ENCODE peak calls at places on chromosomes 13 and 19, in six cellular contexts. T is gastrocnemius medialis, G is upper lobe of left lung, R is esophagus squamous epithelium, Y is H54, J is lower leg skin. N is an unnamed sample.

GRCh38 chr19:51327066-51327985 is 14.6 kb downstream of the VSIG10L start:
- DNase-seq in T (no peak), G (peak; percentile 41), R (no peak), Y (no peak), J (no peak), N (no peak)

GRCh38 chr19:5936308-5936980 is 22.4 kb downstream of the CAPS start:
- DNase-seq in T (no peak), G (no peak), R (no peak), Y (no peak), J (no peak), N (no peak)

GRCh38 chr13:111114362-111115050 is 604 bp upstream of the ARHGEF7 start:
- DNase-seq in T (peak; percentile 56), G (no peak), R (no peak), Y (no peak), J (peak; percentile 93), N (no peak)

GRCh38 chr13:94416454-94417080 is 62.9 kb downstream of the DCT start:
- DNase-seq in T (no peak), G (peak; percentile 34), R (no peak), Y (peak; percentile 9), J (no peak), N (no peak)

GRCh38 chr19:7010722-7011593 is 10.3 kb downstream of the MBD3L2B start:
- DNase-seq in T (no peak), G (no peak), R (no peak), Y (no peak), J (no peak), N (no peak)

GRCh38 chr13:48859168-48860105 is 116.3 kb upstream of the FNDC3A start:
- DNase-seq in T (no peak), G (no peak), R (no peak), Y (no peak), J (no peak), N (no peak)

GRCh38 chr19:32416749-32417469 is 11.3 kb downstream of the DPY19L3 start:
- DNase-seq in T (no peak), G (no peak), R (no peak), Y (no peak), J (no peak), N (no peak)

GRCh38 chr13:28636677-28637317 is 22.1 kb upstream of the POMP start:
- DNase-seq in T (no peak), G (peak; percentile 77), R (peak; percentile 10), Y (peak; percentile 10), J (no peak), N (no peak)

GRCh38 chr13:19596960-19597361 is 35.6 kb upstream of the TPTE2 start:
- DNase-seq in T (no peak), G (no peak), R (no peak), Y (peak; percentile 58), J (peak; percentile 29), N (no peak)

GRCh38 chr13:23707674-23708073 is 137.5 kb downstream of the TNFRSF19 start:
- DNase-seq in T (no peak), G (no peak), R (no peak), Y (no peak), J (no peak), N (no peak)

GRCh38 chr13:103547914-103548313 is 481.7 kb upstream of the SLC10A2 start:
- DNase-seq in T (no peak), G (no peak), R (no peak), Y (no peak), J (no peak), N (no peak)

GRCh38 chr19:6044056-6044805 is 66.1 kb downstream of the RFX2 start:
- DNase-seq in T (no peak), G (no peak), R (no peak), Y (no peak), J (peak; percentile 57), N (no peak)

GRCh38 chr13:72985610-72986009 is 73.2 kb upstream of the KLF5 start:
- DNase-seq in T (no peak), G (no peak), R (no peak), Y (no peak), J (no peak), N (no peak)

GRCh38 chr19:49546825-49547565 is 19.2 kb downstream of the RCN3 start:
- DNase-seq in T (peak; percentile 62), G (peak; percentile 69), R (no peak), Y (peak; percentile 86), J (no peak), N (peak; percentile 52)

GRCh38 chr19:918481-919156 is 1.5 kb downstream of the KISS1R start:
- DNase-seq in T (no peak), G (no peak), R (no peak), Y (no peak), J (no peak), N (no peak)

GRCh38 chr13:114212096-114212495 is 22.6 kb upstream of the CDC16 start:
- DNase-seq in T (no peak), G (no peak), R (no peak), Y (peak; percentile 44), J (no peak), N (no peak)

GRCh38 chr13:108834193-108834592 is 204.8 kb downstream of the MYO16 start:
- DNase-seq in T (no peak), G (no peak), R (no peak), Y (no peak), J (no peak), N (no peak)

GRCh38 chr19:58096884-58097283 is 1.1 kb downstream of the ZSCAN18 start:
- DNase-seq in T (no peak), G (no peak), R (no peak), Y (no peak), J (no peak), N (no peak)

GRCh38 chr19:10742494-10742893 is 24.6 kb downstream of the DNM2 start:
- DNase-seq in T (no peak), G (no peak), R (no peak), Y (no peak), J (no peak), N (no peak)

GRCh38 chr19:10744222-10744847 is 26.5 kb downstream of the DNM2 start:
- DNase-seq in T (no peak), G (no peak), R (no peak), Y (no peak), J (no peak), N (no peak)

GRCh38 chr19:10747271-10747670 is 29.4 kb downstream of the DNM2 start:
- DNase-seq in T (peak; percentile 64), G (peak; percentile 59), R (no peak), Y (no peak), J (no peak), N (no peak)

GRCh38 chr19:10747674-10748073 is 29.8 kb downstream of the DNM2 start:
- DNase-seq in T (no peak), G (no peak), R (no peak), Y (no peak), J (no peak), N (no peak)

GRCh38 chr19:10744848-10745293 is 27.0 kb downstream of the DNM2 start:
- DNase-seq in T (no peak), G (no peak), R (no peak), Y (no peak), J (no peak), N (no peak)
- TF ChIP-seq POLR2A in T (no peak), G (no peak), R (no peak), Y (no peak), J (no peak), N (no peak)

GRCh38 chr13:57224414-57224813 is 57.4 kb downstream of the PRR20E start:
- DNase-seq in T (no peak), G (no peak), R (no peak), Y (no peak), J (no peak), N (no peak)
- TF ChIP-seq POLR2A in T (no peak), G (no peak), R (no peak), Y (no peak), J (no peak), N (no peak)

GRCh38 chr19:31344403-31344802 is 4.8 kb downstream of the TSHZ3 start:
- DNase-seq in T (no peak), G (no peak), R (no peak), Y (no peak), J (no peak), N (no peak)
- TF ChIP-seq POLR2A in T (no peak), G (no peak), R (no peak), Y (no peak), J (no peak), N (no peak)

GRCh38 chr13:30186644-30187431 is 120.5 kb downstream of the KATNAL1 start:
- DNase-seq in T (no peak), G (no peak), R (no peak), Y (no peak), J (no peak), N (no peak)

GRCh38 chr13:30178976-30179375 is 128.4 kb downstream of the KATNAL1 start:
- DNase-seq in T (no peak), G (no peak), R (no peak), Y (no peak), J (no peak), N (no peak)

GRCh38 chr13:30179547-30180256 is 127.6 kb downstream of the KATNAL1 start:
- DNase-seq in T (no peak), G (no peak), R (no peak), Y (no peak), J (no peak), N (no peak)

DNA sequence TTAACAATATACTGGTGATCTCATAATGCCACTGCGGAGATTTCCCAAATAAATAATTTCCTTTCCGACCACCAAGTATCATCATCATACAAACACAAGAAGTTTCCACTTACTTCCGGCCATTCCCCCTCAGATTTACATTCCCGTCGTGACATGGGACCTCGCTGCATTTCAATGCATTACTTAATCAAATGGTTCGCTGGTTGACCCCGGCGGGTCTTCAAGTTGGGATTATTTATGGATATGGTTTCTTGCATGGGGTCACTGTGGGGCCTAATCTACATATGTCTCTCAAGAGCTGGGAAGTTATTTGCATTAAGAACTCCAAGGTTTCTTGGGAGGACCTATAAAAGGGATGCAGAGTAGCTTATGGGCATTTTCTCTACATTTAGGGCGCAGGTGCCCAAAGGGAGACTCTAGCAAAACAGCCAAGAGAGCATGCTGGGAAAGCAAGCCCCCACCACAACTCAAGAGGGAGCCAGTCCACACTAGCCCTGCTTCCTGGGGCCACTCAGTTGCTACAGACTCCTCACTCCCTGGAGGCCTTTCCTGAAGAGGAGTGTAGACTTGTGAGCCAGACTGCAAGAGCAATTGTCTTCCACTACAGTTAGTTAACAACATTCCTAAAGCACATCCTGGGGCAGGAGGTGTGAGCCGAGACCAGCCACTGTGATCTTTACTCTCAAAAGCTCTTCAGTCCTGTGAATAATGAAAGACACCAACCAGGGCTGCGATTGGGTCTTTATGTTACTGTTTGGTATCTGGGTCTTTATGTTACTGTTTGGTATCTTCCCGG is 125.3 kb downstream of the KATNAL1 start:
- DNase-seq in T (no peak), G (no peak), R (no peak), Y (no peak), J (no peak), N (no peak)
- TF ChIP-seq POLR2A in T (no peak), G (no peak), R (no peak), Y (no peak), J (no peak), N (no peak)

GRCh38 chr19:13063461-13064091 is 39.1 kb downstream of the LYL1 start:
- DNase-seq in T (peak; percentile 96), G (no peak), R (no peak), Y (no peak), J (no peak), N (no peak)

GRCh38 chr19:13062317-13062716 is 40.3 kb downstream of the LYL1 start:
- DNase-seq in T (no peak), G (no peak), R (no peak), Y (no peak), J (no peak), N (no peak)

GRCh38 chr19:13060233-13060963 is 42.3 kb downstream of the LYL1 start:
- DNase-seq in T (no peak), G (peak; percentile 48), R (no peak), Y (peak; percentile 94), J (no peak), N (no peak)

GRCh38 chr19:13058951-13059660 is 43.6 kb downstream of the LYL1 start:
- DNase-seq in T (peak; percentile 64), G (no peak), R (no peak), Y (no peak), J (no peak), N (peak; percentile 49)

GRCh38 chr19:13060964-13061927 is 41.4 kb downstream of the LYL1 start:
- DNase-seq in T (peak; percentile 82), G (peak; percentile 83), R (peak; percentile 17), Y (peak; percentile 78), J (peak; percentile 97), N (peak; percentile 85)
- TF ChIP-seq POLR2A in T (no peak), G (no peak), R (no peak), Y (no peak), J (no peak), N (no peak)

N was measured in tibial nerve.